ENCODE peak calls at places on chromosome 16, in five cellular contexts. C is iris pigment epithelial cell, T is SHP77, N is fibroblast of mammary gland, G is heart right ventricle. J is an unnamed sample.

GRCh38 chr16:21163576-21163975 is 5.1 kb downstream of the LDAF1 start:
- DNase-seq in C (no peak), T (no peak), N (no peak), G (no peak), J (no peak)

GRCh38 chr16:8863594-8864424 is 5.0 kb downstream of the CARHSP1 start:
- DNase-seq in C (no peak), T (no peak), N (peak; percentile 31), G (peak; percentile 54), J (no peak)

GRCh38 chr16:86343111-86343642 is 167.2 kb upstream of the FOXF1 start:
- DNase-seq in C (peak; percentile 76), T (no peak), N (peak; percentile 56), G (peak; percentile 41), J (no peak)

GRCh38 chr16:79286646-79287423 is 313.7 kb downstream of the MAF start:
- DNase-seq in C (no peak), T (peak; percentile 94), N (no peak), G (peak; percentile 47), J (peak; percentile 64)

GRCh38 chr16:82156761-82157654 is 13.0 kb downstream of the MPHOSPH6 start:
- DNase-seq in C (peak; percentile 67), T (no peak), N (peak; percentile 75), G (no peak), J (no peak)

GRCh38 chr16:2008009-2008526 is 1.6 kb downstream of the ZNF598 start:
- DNase-seq in C (peak; percentile 57), T (no peak), N (peak; percentile 89), G (no peak), J (peak; percentile 56)

GRCh38 chr16:70704586-70704985 is 18.7 kb upstream of the MTSS2 start:
- DNase-seq in C (no peak), T (peak; percentile 50), N (no peak), G (no peak), J (no peak)

GRCh38 chr16:63789603-63790002 is 1332.3 kb downstream of the CDH11 start:
- DNase-seq in C (no peak), T (no peak), N (no peak), G (no peak), J (no peak)

GRCh38 chr16:82523786-82524185 is 103.0 kb upstream of the CDH13 start:
- DNase-seq in C (peak; percentile 4), T (no peak), N (no peak), G (no peak), J (no peak)

GRCh38 chr16:10362077-10362863 is 23.6 kb upstream of the ATF7IP2 start:
- DNase-seq in C (no peak), T (no peak), N (no peak), G (no peak), J (peak; percentile 48)

GRCh38 chr16:24977673-24978065 is 37.5 kb downstream of the ARHGAP17 start:
- DNase-seq in C (peak; percentile 83), T (no peak), N (peak; percentile 82), G (no peak), J (no peak)

GRCh38 chr16:58249388-58249779 is 45.4 kb downstream of the PRSS54 start:
- DNase-seq in C (no peak), T (no peak), N (no peak), G (no peak), J (no peak)

J was measured in GM12865.